ENCODE peak calls at places on chromosomes 6 and 20, in ten cellular contexts. U is mammary epithelial cell; I is central memory CD8-positive, alpha-beta T cell; X is stimulated activated CD8-positive, alpha-beta memory T cell treated with anti-CD3 and anti-CD28 coated beads, Interleukin-4, amount 100 ng/mL, for 4 hours; D is stimulated activated CD4-positive, alpha-beta T cell treated with anti-CD3 and anti-CD28 coated beads, Interleukin-4, amount 100 ng/mL, for 4 hours; H is central memory CD4-positive, alpha-beta T cell; T is GM13976; V is fibroblast of pulmonary artery; Q is cardiac muscle cell; W is activated CD4-positive, alpha-beta T cell treated with anti-CD3 and anti-CD28 coated beads, Interleukin-2, amount 50 U/mL, for 4 hours. B is an unnamed sample.

GRCh38 chr6:2063547-2063946 is 181.9 kb downstream of the GMDS start:
- DNase-seq in U (no peak), I (no peak), X (no peak), D (no peak), H (no peak), T (no peak), V (no peak), Q (no peak), W (no peak), B (no peak)

GRCh38 chr20:63969851-63970713 is at the start of gene ZNF512B:
- DNase-seq in U (no peak), I (no peak), X (no peak), D (peak; percentile 51), H (peak; percentile 47), T (peak; percentile 91), V (peak; percentile 63), Q (peak; percentile 70), W (peak; percentile 60), B (peak; percentile 70)

GRCh38 chr20:15155848-15156401 is 818.5 kb upstream of the FLRT3 start:
- DNase-seq in U (peak; percentile 89), I (no peak), X (no peak), D (no peak), H (no peak), T (no peak), V (no peak), Q (no peak), W (no peak), B (no peak)

GRCh38 chr6:11974089-11974488 is 38.0 kb upstream of the HIVEP1 start:
- DNase-seq in U (peak; percentile 18), I (no peak), X (no peak), D (no peak), H (no peak), T (no peak), V (peak; percentile 63), Q (peak; percentile 47), W (no peak), B (no peak)

GRCh38 chr6:22886881-22887581 is 317.7 kb downstream of the HDGFL1 start:
- DNase-seq in U (peak; percentile 60), I (no peak), X (no peak), D (no peak), H (no peak), T (no peak), V (peak; percentile 23), Q (peak; percentile 31), W (no peak), B (no peak)

GRCh38 chr6:118659513-118660217 is 8.3 kb upstream of the CEP85L start:
- DNase-seq in U (no peak), I (no peak), X (no peak), D (no peak), H (no peak), T (no peak), V (no peak), Q (no peak), W (no peak), B (no peak)

GRCh38 chr20:51624157-51624731 is 81.7 kb upstream of the NFATC2 start:
- DNase-seq in U (peak; percentile 42), I (peak; percentile 44), X (peak; percentile 18), D (peak; percentile 43), H (peak; percentile 33), T (peak; percentile 88), V (peak; percentile 70), Q (peak; percentile 76), W (peak; percentile 67), B (peak; percentile 84)

GRCh38 chr20:62212309-62212708 is 7.8 kb downstream of the HRH3 start:
- DNase-seq in U (no peak), I (no peak), X (no peak), D (no peak), H (no peak), T (no peak), V (no peak), Q (no peak), W (no peak), B (no peak)

GRCh38 chr20:51510169-51510568 is 32.4 kb downstream of the NFATC2 start:
- DNase-seq in U (no peak), I (no peak), X (no peak), D (no peak), H (no peak), T (no peak), V (no peak), Q (no peak), W (no peak), B (no peak)

GRCh38 chr6:1325471-1326309 is 13.8 kb downstream of the FOXQ1 start:
- DNase-seq in U (peak; percentile 96), I (no peak), X (no peak), D (no peak), H (no peak), T (no peak), V (peak; percentile 75), Q (peak; percentile 84), W (no peak), B (no peak)

GRCh38 chr20:11473971-11474370 is 443.7 kb upstream of the BTBD3 start:
- DNase-seq in U (peak; percentile 43), I (no peak), X (no peak), D (no peak), H (no peak), T (no peak), V (no peak), Q (no peak), W (no peak), B (no peak)

GRCh38 chr6:144710207-144710606 is 425.1 kb downstream of the UTRN start:
- DNase-seq in U (peak; percentile 91), I (no peak), X (no peak), D (no peak), H (no peak), T (no peak), V (peak; percentile 83), Q (peak; percentile 73), W (no peak), B (no peak)

GRCh38 chr20:6134592-6134991 is 11.8 kb upstream of the FERMT1 start:
- DNase-seq in U (no peak), I (no peak), X (no peak), D (no peak), H (no peak), T (no peak), V (no peak), Q (no peak), W (no peak), B (no peak)

GRCh38 chr6:166862287-166862977 is 93.9 kb downstream of the RNASET2 start:
- DNase-seq in U (no peak), I (no peak), X (no peak), D (peak; percentile 13), H (peak; percentile 33), T (peak; percentile 78), V (no peak), Q (peak; percentile 5), W (peak; percentile 17), B (peak; percentile 77)

GRCh38 chr6:33324139-33324538 is 6.6 kb upstream of the ZBTB22 start:
- DNase-seq in U (no peak), I (no peak), X (no peak), D (no peak), H (no peak), T (peak; percentile 45), V (no peak), Q (no peak), W (no peak), B (no peak)

GRCh38 chr20:43650997-43651525 is 15.9 kb upstream of the MYBL2 start:
- DNase-seq in U (no peak), I (no peak), X (no peak), D (no peak), H (no peak), T (no peak), V (no peak), Q (no peak), W (no peak), B (no peak)

GRCh38 chr6:168851460-168852103 is 402.1 kb downstream of the THBS2 start:
- DNase-seq in U (no peak), I (no peak), X (no peak), D (no peak), H (no peak), T (no peak), V (peak; percentile 3), Q (peak; percentile 21), W (no peak), B (no peak)

GRCh38 chr20:51750037-51750769 is 18.0 kb downstream of the ATP9A start:
- DNase-seq in U (peak; percentile 94), I (no peak), X (peak; percentile 4), D (peak; percentile 40), H (no peak), T (no peak), V (peak; percentile 92), Q (peak; percentile 92), W (peak; percentile 21), B (no peak)

GRCh38 chr20:45016089-45016641 is 49.9 kb downstream of the STK4 start:
- DNase-seq in U (no peak), I (no peak), X (no peak), D (no peak), H (no peak), T (no peak), V (peak; percentile 57), Q (peak; percentile 90), W (no peak), B (no peak)

GRCh38 chr6:127946388-127946787 is 45.5 kb upstream of the THEMIS start:
- DNase-seq in U (no peak), I (no peak), X (no peak), D (no peak), H (no peak), T (no peak), V (no peak), Q (no peak), W (no peak), B (no peak)

GRCh38 chr6:118748311-118749062 is 97.1 kb upstream of the CEP85L start:
- DNase-seq in U (peak; percentile 45), I (no peak), X (no peak), D (no peak), H (no peak), T (no peak), V (no peak), Q (peak; percentile 38), W (no peak), B (peak; percentile 43)

GRCh38 chr20:49633643-49634042 is 65.7 kb upstream of the PTGIS start:
- DNase-seq in U (no peak), I (no peak), X (no peak), D (no peak), H (no peak), T (no peak), V (no peak), Q (no peak), W (no peak), B (no peak)

B was measured in WTC11.